ENCODE peak calls at places on chromosomes 12 and 14, in seven cellular contexts. E is body of pancreas; N is heart left ventricle; B is tibial nerve; L is naive thymus-derived CD4-positive, alpha-beta T cell; Q is HCT116; C is choroid plexus epithelial cell. M is an unnamed sample.

GRCh38 chr14:33754264-33754663 is 196.6 kb downstream of the EGLN3 start:
- DNase-seq in L (no peak), B (no peak), Q (no peak), C (peak), E (no peak), N (no peak), M (no peak)

GRCh38 chr12:33588082-33588712 is 148.6 kb upstream of the SYT10 start:
- DNase-seq in N (no peak), Q (no peak), E (peak), B (no peak), C (peak), L (no peak), M (no peak)

GRCh38 chr12:17992002-17992656 is 97.9 kb downstream of the RERGL start:
- DNase-seq in B (peak), E (peak), C (peak), L (no peak), N (no peak), Q (peak), M (peak)

GRCh38 chr12:104549820-104550480 is 93.2 kb downstream of the CHST11 start:
- DNase-seq in Q (peak), B (no peak), L (no peak), C (peak), N (no peak), E (no peak), M (no peak)

GRCh38 chr12:22529281-22530060 is 14.9 kb downstream of the C2CD5 start:
- DNase-seq in C (peak), B (no peak), E (no peak), N (no peak), L (peak), Q (no peak), M (peak)

GRCh38 chr12:47270782-47271664 is 191.3 kb upstream of the AMIGO2 start:
- DNase-seq in Q (peak), C (peak), N (no peak), L (peak), B (no peak), E (no peak), M (peak)

GRCh38 chr12:57888407-57889157 is 42.1 kb upstream of the CTDSP2 start:
- DNase-seq in E (no peak), L (peak), C (peak), Q (no peak), B (no peak), N (no peak), M (peak)

GRCh38 chr12:131530041-131530332 is 180.9 kb upstream of the SFSWAP start:
- DNase-seq in N (no peak), Q (no peak), L (no peak), B (no peak), E (no peak), C (no peak), M (no peak)

GRCh38 chr14:56905282-56905681 is 95.0 kb upstream of the OTX2 start:
- DNase-seq in N (no peak), C (no peak), Q (no peak), B (no peak), E (no peak), L (no peak), M (no peak)

GRCh38 chr12:18998343-18999270 is 130.9 kb upstream of the PLEKHA5 start:
- DNase-seq in C (peak), N (no peak), L (no peak), Q (no peak), E (no peak), B (no peak), M (no peak)

GRCh38 chr14:55388160-55388559 is 23.5 kb downstream of the ATG14 start:
- DNase-seq in B (no peak), L (no peak), N (no peak), Q (no peak), C (peak), E (no peak), M (no peak)

GRCh38 chr14:37865719-37866549 is 270.5 kb downstream of the TTC6 start:
- DNase-seq in Q (no peak), N (no peak), B (no peak), L (no peak), C (no peak), E (no peak), M (no peak)

GRCh38 chr12:109058773-109059172 is 6.4 kb downstream of the USP30 start:
- DNase-seq in C (no peak), N (no peak), B (no peak), L (no peak), Q (no peak), E (no peak), M (no peak)

GRCh38 chr14:95102678-95103039 is 54.7 kb downstream of the DICER1 start:
- DNase-seq in C (no peak), N (no peak), Q (no peak), E (no peak), L (no peak), B (no peak), M (no peak)

GRCh38 chr12:120758798-120759590 is 33.4 kb downstream of the ACADS start:
- DNase-seq in Q (no peak), E (no peak), C (no peak), B (no peak), N (no peak), L (no peak), M (no peak)

GRCh38 chr12:46050805-46051204 is 60.4 kb upstream of the SCAF11 start:
- DNase-seq in N (no peak), E (no peak), Q (no peak), B (no peak), L (no peak), C (no peak), M (no peak)

GRCh38 chr12:974281-974862 is 16.7 kb upstream of the ERC1 start:
- DNase-seq in Q (no peak), C (no peak), N (no peak), B (no peak), E (no peak), L (no peak), M (no peak)

GRCh38 chr12:131055093-131055465 is 101.4 kb downstream of the ADGRD1 start:
- DNase-seq in E (no peak), C (no peak), L (no peak), B (no peak), N (no peak), Q (no peak), M (no peak)

GRCh38 chr12:116406529-116406928 is 129.0 kb upstream of the MED13L start:
- DNase-seq in E (peak), Q (peak), L (no peak), N (peak), C (peak), B (peak), M (peak)

GRCh38 chr14:103872492-103873113 is 25.2 kb upstream of the PPP1R13B start:
- DNase-seq in C (no peak), L (peak), E (no peak), N (no peak), B (no peak), Q (no peak), M (no peak)

GRCh38 chr14:103871596-103872480 is 24.5 kb upstream of the PPP1R13B start:
- DNase-seq in N (peak), E (peak), B (no peak), L (peak), Q (no peak), C (no peak), M (peak)

GRCh38 chr14:103870144-103870876 is 22.9 kb upstream of the PPP1R13B start:
- DNase-seq in L (no peak), B (no peak), Q (no peak), E (no peak), C (no peak), N (no peak), M (no peak)

GRCh38 chr14:103869406-103870143 is 22.2 kb upstream of the PPP1R13B start:
- DNase-seq in B (no peak), Q (no peak), N (no peak), E (no peak), C (no peak), L (no peak), M (no peak)

DNA sequence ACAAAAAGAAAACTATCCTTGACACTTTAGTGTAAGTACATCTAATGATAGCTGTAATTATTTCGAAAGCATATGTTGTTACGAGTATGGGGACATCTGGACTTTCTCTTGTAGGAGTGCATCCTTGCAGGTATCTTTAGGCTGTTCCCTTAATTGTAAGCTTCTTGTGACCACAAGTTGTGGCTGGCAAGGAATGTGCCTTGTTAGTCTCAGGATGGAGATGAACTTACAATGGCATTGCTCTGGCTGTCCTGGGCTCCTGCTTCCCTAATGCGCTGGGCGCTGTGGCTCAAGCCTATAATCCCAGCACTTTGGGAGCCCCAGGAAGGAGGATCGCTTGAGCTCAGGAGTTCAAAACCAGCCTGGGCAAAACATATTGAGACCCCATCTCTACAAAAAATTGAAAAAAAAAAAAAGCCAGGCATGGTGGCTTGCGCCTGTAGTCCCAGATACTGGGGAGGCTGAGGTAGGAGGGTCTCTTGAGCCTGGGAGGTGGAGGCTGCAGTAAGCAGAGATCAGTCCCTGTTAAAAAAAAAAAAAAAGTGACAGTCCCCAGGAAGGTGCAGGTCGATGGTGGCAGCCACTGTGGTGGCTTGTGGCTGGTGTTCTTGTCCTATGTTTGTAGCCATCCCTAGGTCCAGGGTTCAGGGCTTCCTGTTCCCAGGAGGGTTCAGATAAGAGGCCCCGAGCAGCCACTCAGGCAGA is 23.7 kb upstream of the PPP1R13B start:
- DNase-seq in B (no peak), C (no peak), N (no peak), Q (no peak), L (no peak), E (no peak), M (no peak)
- H3K4me3 ChIP-seq in B (no peak), C (no peak), N (no peak), Q (no peak), L (no peak), E (no peak), M (no peak)

GRCh38 chr12:53048780-53049401 is 974 bp upstream of the TNS2 start:
- DNase-seq in L (no peak), Q (no peak), N (peak), E (peak), C (peak), B (peak), M (no peak)

GRCh38 chr12:53047221-53048032 is 2.4 kb upstream of the TNS2 start:
- DNase-seq in N (peak), C (peak), E (peak), B (peak), Q (no peak), L (peak), M (peak)

GRCh38 chr12:53049582-53050318 is at the start of gene TNS2:
- DNase-seq in L (no peak), E (peak), C (peak), Q (no peak), B (peak), N (peak), M (no peak)

GRCh38 chr12:53046655-53047220 is 3.1 kb upstream of the TNS2 start:
- DNase-seq in C (peak), L (peak), B (peak), E (peak), N (peak), Q (no peak), M (peak)

GRCh38 chr12:53048033-53048779 is 1.7 kb upstream of the TNS2 start:
- DNase-seq in E (peak), Q (no peak), B (peak), C (no peak), L (no peak), N (peak), M (no peak)
- H3K4me3 ChIP-seq in E (no peak), Q (peak), B (peak), C (peak), L (no peak), N (peak), M (peak)

GRCh38 chr12:42468341-42468821 is 121.2 kb downstream of the PRICKLE1 start:
- DNase-seq in Q (no peak), B (peak), N (no peak), L (no peak), E (no peak), C (peak), M (no peak)
- H3K4me3 ChIP-seq in Q (no peak), B (no peak), N (no peak), L (no peak), E (no peak), C (no peak), M (no peak)

GRCh38 chr14:93099643-93100042 is 16.1 kb downstream of the ITPK1 start:
- DNase-seq in B (no peak), L (no peak), Q (no peak), N (no peak), E (no peak), C (no peak), M (no peak)

GRCh38 chr14:93095742-93096510 is 19.8 kb downstream of the ITPK1 start:
- DNase-seq in Q (no peak), N (no peak), C (no peak), E (no peak), B (no peak), L (no peak), M (no peak)

GRCh38 chr14:93094121-93094918 is 21.4 kb downstream of the ITPK1 start:
- DNase-seq in Q (no peak), B (no peak), C (no peak), N (no peak), E (no peak), L (no peak), M (no peak)

GRCh38 chr14:93099187-93099586 is 16.5 kb downstream of the ITPK1 start:
- DNase-seq in C (no peak), B (no peak), E (peak), N (no peak), L (no peak), Q (no peak), M (no peak)

GRCh38 chr14:93096923-93097322 is 18.8 kb downstream of the ITPK1 start:
- DNase-seq in N (no peak), L (no peak), B (no peak), C (no peak), E (no peak), Q (no peak), M (no peak)
- H3K4me3 ChIP-seq in N (no peak), L (no peak), B (no peak), C (no peak), E (no peak), Q (no peak), M (no peak)

GRCh38 chr14:64823305-64823985 is 56.3 kb downstream of the SPTB start:
- DNase-seq in C (peak), L (peak), B (peak), Q (peak), E (peak), N (peak), M (peak)
- H3K4me3 ChIP-seq in C (no peak), L (peak), B (no peak), Q (peak), E (no peak), N (no peak), M (no peak)

GRCh38 chr12:117579939-117580717 is 218.7 kb upstream of the NOS1 start:
- DNase-seq in E (no peak), B (peak), Q (no peak), L (no peak), N (no peak), C (no peak), M (no peak)

GRCh38 chr12:117580718-117581062 is 219.3 kb upstream of the NOS1 start:
- DNase-seq in Q (peak), E (no peak), C (no peak), B (peak), N (peak), L (no peak), M (peak)

GRCh38 chr12:117582135-117582784 is 220.8 kb upstream of the NOS1 start:
- DNase-seq in C (no peak), L (no peak), N (no peak), Q (no peak), E (no peak), B (no peak), M (no peak)

GRCh38 chr12:117583092-117583491 is 221.7 kb upstream of the NOS1 start:
- DNase-seq in N (no peak), B (no peak), E (no peak), C (no peak), L (no peak), Q (no peak), M (no peak)

DNA sequence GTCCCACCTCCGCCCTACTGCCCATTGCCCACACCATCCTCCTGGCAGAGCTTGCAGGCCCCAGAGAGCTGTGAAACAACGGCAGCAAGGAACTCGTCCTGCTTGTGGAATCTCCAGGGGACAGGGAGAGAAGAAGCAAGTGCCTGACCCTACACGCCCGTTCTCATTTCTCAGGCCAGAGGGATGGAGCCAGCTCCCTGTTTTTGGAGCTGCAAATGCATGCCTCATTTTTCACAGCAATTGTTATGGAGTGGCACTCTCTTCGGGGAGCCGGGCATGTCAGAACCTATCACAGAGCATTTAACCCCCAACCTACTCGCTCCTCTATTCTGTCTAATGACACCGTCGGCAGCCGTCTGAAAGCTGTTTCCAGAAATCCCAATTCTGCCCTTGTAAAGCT is 222.3 kb upstream of the NOS1 start:
- DNase-seq in B (no peak), E (no peak), Q (no peak), L (no peak), C (no peak), N (no peak), M (no peak)
- H3K4me3 ChIP-seq in B (no peak), E (no peak), Q (no peak), L (no peak), C (no peak), N (no peak), M (no peak)

GRCh38 chr12:84038241-84038640 is 874.4 kb downstream of the SLC6A15 start:
- DNase-seq in B (no peak), L (no peak), E (no peak), N (no peak), Q (no peak), C (no peak), M (no peak)
- H3K4me3 ChIP-seq in B (no peak), L (no peak), E (no peak), N (no peak), Q (no peak), C (no peak), M (no peak)

DNA sequence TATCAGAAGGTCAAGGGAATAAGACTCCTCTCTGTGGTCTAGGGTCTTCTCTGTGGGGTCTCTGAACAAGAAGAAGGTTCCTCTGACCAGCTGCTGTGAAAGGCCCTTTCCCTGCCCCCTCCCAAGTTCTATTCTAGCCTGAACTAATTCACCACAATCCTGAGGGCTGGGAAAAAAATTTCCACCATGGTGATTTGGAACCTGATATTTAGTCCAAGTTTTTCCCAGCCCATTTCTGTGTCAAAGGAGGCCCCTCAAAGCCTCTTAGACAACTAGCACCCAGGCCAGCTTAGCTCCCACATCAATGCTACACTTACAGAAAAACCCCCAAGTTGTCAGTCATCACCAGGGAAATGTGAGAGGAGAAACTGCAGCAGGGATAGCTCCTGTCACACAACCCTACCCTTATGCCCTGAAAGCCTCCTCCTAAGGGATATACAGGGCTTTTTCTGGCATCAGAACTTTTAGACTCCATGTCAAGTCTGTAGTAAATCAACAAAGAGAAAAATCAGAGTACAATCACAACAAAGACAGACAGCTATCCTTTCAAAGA is 4.5 kb downstream of the FMNL3 start:
- DNase-seq in B (no peak), L (no peak), E (no peak), Q (no peak), C (peak), N (no peak), M (no peak)
- H3K4me3 ChIP-seq in B (no peak), L (no peak), E (no peak), Q (no peak), C (no peak), N (no peak), M (no peak)

M was measured in Jurkat, Clone E6-1.